ENCODE peak calls at places on chromosome X, in seven cellular contexts. M, W, U, F, I, O and Z are unnamed samples.

GRCh38 chrX:259692-260355 is 21.4 kb upstream of the PLCXD1 start:
- DNase-seq in F (peak; percentile 52), I (no peak), W (no peak), U (no peak), M (no peak), O (no peak), Z (no peak)

GRCh38 chrX:44305921-44306320 is 37.6 kb downstream of the EFHC2 start:
- DNase-seq in I (no peak), W (no peak), F (no peak), U (no peak), O (no peak), M (no peak), Z (no peak)

GRCh38 chrX:104854188-104854587 is 288.2 kb downstream of the IL1RAPL2 start:
- DNase-seq in U (no peak), I (no peak), W (no peak), M (no peak), F (no peak), O (no peak), Z (no peak)

GRCh38 chrX:135003876-135004623 is 13.3 kb downstream of the SMIM10 start:
- DNase-seq in O (peak; percentile 87), U (peak; percentile 90), I (peak; percentile 81), F (peak; percentile 94), M (peak; percentile 93), W (peak; percentile 92), Z (peak; percentile 93)

GRCh38 chrX:115958687-115959359 is 211.7 kb upstream of the AGTR2 start:
- DNase-seq in O (no peak), W (no peak), F (peak; percentile 24), I (no peak), U (no peak), M (no peak), Z (no peak)

GRCh38 chrX:118739577-118739976 is 12.2 kb downstream of the IL13RA1 start:
- DNase-seq in W (no peak), F (no peak), O (no peak), I (no peak), M (no peak), U (no peak), Z (no peak)

GRCh38 chrX:102341867-102342266 is 94.9 kb downstream of the NXF2 start:
- DNase-seq in F (no peak), O (no peak), U (no peak), I (no peak), W (no peak), M (no peak), Z (no peak)

GRCh38 chrX:24526616-24527015 is 61.5 kb downstream of the PDK3 start:
- DNase-seq in U (no peak), M (no peak), W (no peak), F (peak; percentile 59), I (no peak), O (no peak), Z (no peak)

GRCh38 chrX:55008571-55009358 is 8.6 kb downstream of the APEX2 start:
- DNase-seq in O (no peak), F (no peak), U (no peak), W (no peak), M (no peak), I (no peak), Z (no peak)

GRCh38 chrX:149962859-149963757 is 24.8 kb upstream of the EOLA2 start:
- DNase-seq in M (peak; percentile 59), F (peak; percentile 72), W (peak; percentile 76), U (peak; percentile 33), O (no peak), I (peak; percentile 39), Z (no peak)

GRCh38 chrX:136260801-136261200 is 9.6 kb upstream of the MAP7D3 start:
- DNase-seq in I (no peak), O (no peak), U (no peak), M (peak; percentile 62), W (no peak), F (no peak), Z (no peak)

GRCh38 chrX:153365670-153366069 is 31.7 kb downstream of the ZNF275 start:
- DNase-seq in I (no peak), M (no peak), O (no peak), F (no peak), W (no peak), U (no peak), Z (no peak)
- H3K27ac ChIP-seq in I (no peak overlapping the region), M (no peak overlapping the region), O (no peak overlapping the region), F (no peak overlapping the region), W (no peak overlapping the region), U (no peak overlapping the region), Z (no peak overlapping the region)

GRCh38 chrX:12241026-12241425 is 102.8 kb downstream of the FRMPD4 start:
- DNase-seq in U (no peak), I (no peak), F (no peak), W (no peak), O (no peak), M (no peak), Z (no peak)

GRCh38 chrX:12237771-12238170 is 99.5 kb downstream of the FRMPD4 start:
- DNase-seq in F (no peak), U (no peak), O (no peak), I (no peak), M (no peak), W (no peak), Z (no peak)

GRCh38 chrX:12240491-12240890 is 102.2 kb downstream of the FRMPD4 start:
- DNase-seq in W (no peak), F (no peak), U (no peak), O (no peak), M (no peak), I (no peak), Z (no peak)

GRCh38 chrX:12237131-12237530 is 98.9 kb downstream of the FRMPD4 start:
- DNase-seq in W (no peak), F (no peak), M (no peak), I (no peak), U (no peak), O (no peak), Z (no peak)

DNA sequence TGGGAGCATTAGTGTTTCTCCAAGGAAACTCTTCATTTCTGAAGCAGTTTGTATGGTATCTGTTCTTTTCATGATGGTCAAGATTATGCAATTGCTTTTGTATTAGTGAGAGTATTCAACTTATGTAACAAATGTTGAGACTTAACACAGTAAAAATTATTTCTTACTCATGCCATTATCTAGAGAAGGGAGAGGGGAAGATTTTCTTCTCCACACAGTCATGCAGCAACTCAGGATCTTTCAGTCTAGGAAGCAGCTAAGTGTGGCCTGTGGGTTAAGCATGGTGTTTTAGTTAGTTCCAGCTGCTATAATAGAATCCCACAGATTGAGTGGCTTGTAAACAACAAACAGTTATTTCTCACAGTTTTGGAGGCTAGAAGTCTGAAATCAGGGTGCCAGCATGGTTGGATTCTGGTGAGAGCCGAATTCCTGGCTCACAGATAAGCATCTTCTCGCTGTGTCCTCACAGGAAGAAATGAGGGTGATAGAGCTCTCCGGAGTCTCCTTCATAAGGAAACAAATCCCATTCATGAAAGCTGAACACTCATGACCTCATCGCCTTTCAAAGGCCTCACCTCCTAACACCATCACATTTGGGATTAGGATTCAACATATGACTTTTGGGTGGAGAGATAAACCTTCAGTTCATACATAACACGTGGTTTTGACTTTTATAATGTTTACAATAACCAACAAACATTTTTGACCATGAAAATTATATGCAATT is 101.2 kb downstream of the FRMPD4 start:
- DNase-seq in U (no peak), I (no peak), M (no peak), W (no peak), F (no peak), O (no peak), Z (no peak)
- H3K27ac ChIP-seq in U (no peak overlapping the region), I (no peak overlapping the region), M (no peak overlapping the region), W (no peak overlapping the region), F (no peak overlapping the region), O (no peak overlapping the region), Z (no peak overlapping the region)

DNA sequence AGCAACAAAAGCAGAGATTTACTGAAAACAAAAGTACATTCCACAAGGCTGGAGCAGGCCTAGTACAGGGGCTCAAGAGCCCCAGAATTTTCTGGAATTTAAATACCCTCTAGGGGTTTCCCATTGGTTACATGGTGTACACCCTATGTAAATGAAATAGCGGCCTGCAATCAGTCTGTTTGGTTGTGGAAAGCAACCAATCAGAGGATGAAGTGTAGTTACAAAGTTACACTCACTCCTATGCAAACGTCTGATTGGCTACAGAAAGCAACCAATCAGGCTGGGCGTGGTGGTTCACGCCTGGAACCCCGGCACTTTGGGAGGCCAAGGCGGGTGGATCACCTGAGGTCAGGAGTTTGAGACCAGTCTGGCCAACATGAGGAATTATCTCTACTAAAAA is 13.8 kb upstream of the TXLNG start:
- DNase-seq in W (no peak), O (no peak), F (peak; percentile 50), U (no peak), I (no peak), M (no peak), Z (no peak)
- H3K27ac ChIP-seq in W (no peak overlapping the region), O (no peak overlapping the region), F (peak overlapping the region; percentile 99), U (no peak overlapping the region), I (no peak overlapping the region), M (no peak overlapping the region), Z (no peak overlapping the region)

GRCh38 chrX:63430026-63430425 is 78.9 kb upstream of the SPIN4 start:
- DNase-seq in I (peak; percentile 0), M (no peak), O (no peak), U (no peak), F (no peak), W (no peak), Z (no peak)

GRCh38 chrX:63436865-63437264 is 85.7 kb upstream of the SPIN4 start:
- DNase-seq in I (no peak), W (no peak), U (no peak), O (no peak), F (no peak), M (no peak), Z (no peak)

GRCh38 chrX:63434206-63434605 is 83.1 kb upstream of the SPIN4 start:
- DNase-seq in F (no peak), O (no peak), I (no peak), W (no peak), M (no peak), U (no peak), Z (no peak)

GRCh38 chrX:63439580-63439979 is 88.4 kb upstream of the SPIN4 start:
- DNase-seq in W (no peak), M (no peak), I (no peak), U (no peak), O (no peak), F (no peak), Z (no peak)

GRCh38 chrX:63434665-63435064 is 83.5 kb upstream of the SPIN4 start:
- DNase-seq in I (no peak), F (no peak), U (no peak), W (peak; percentile 30), O (no peak), M (no peak), Z (no peak)
- H3K27ac ChIP-seq in I (no peak overlapping the region), F (no peak overlapping the region), U (no peak overlapping the region), W (no peak overlapping the region), O (no peak overlapping the region), M (no peak overlapping the region), Z (no peak overlapping the region)

DNA sequence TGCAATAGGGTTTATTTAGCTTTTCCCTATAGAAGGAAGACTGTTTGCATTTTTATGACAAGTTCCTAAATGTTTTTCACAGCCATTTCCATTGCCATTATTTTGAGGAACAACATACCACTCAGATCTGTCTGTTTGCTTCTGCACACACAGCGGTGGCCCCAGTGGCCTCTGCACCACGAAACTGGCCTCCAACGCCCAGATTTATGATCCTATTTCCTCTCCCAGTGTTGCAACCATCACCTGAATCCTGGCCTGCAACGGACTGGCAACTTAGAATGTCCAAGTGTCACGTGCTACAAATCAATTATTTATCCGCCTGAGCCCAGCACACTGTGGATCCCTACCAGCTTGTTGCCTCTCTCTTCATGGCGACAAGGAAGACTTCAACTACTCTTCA is 9.2 kb downstream of the RAI2 start:
- DNase-seq in U (no peak), M (no peak), W (no peak), F (no peak), I (no peak), O (no peak), Z (no peak)
- H3K27ac ChIP-seq in U (no peak overlapping the region), M (no peak overlapping the region), W (no peak overlapping the region), F (no peak overlapping the region), I (no peak overlapping the region), O (no peak overlapping the region), Z (no peak overlapping the region)